ENCODE peak calls at places on chromosomes 13 and 19, in six cellular contexts. Z is ascending aorta; V is cardiac fibroblast; S is foreskin fibroblast; W is CD4-positive, alpha-beta memory T cell; G is fibroblast of the aortic adventitia. M is an unnamed sample.

GRCh38 chr13:25171517-25172302 is at the start of gene AMER2:
- DNase-seq in Z (no peak), V (peak; percentile 23), S (peak; percentile 47), W (no peak), G (peak; percentile 4), M (no peak)

GRCh38 chr13:49791753-49792549 is 531 bp downstream of the KPNA3 start:
- DNase-seq in Z (peak; percentile 71), V (peak; percentile 44), S (peak; percentile 68), W (peak; percentile 49), G (peak; percentile 45), M (no peak)

GRCh38 chr19:33402421-33403220 is 29.1 kb downstream of the CEBPG start:
- DNase-seq in Z (no peak), V (no peak), S (no peak), W (no peak), G (no peak), M (no peak)

GRCh38 chr19:10203686-10204085 is 8.9 kb upstream of the DNMT1 start:
- DNase-seq in Z (no peak), V (no peak), S (no peak), W (no peak), G (no peak), M (no peak)

GRCh38 chr19:16323532-16323931 is 1.1 kb upstream of the KLF2 start:
- DNase-seq in Z (no peak), V (no peak), S (no peak), W (no peak), G (no peak), M (no peak)

GRCh38 chr19:17321655-17322489 is 12.5 kb downstream of the DDA1 start:
- DNase-seq in Z (no peak), V (no peak), S (no peak), W (no peak), G (no peak), M (no peak)

GRCh38 chr13:112137144-112137543 is 70.2 kb downstream of the SOX1 start:
- DNase-seq in Z (no peak), V (no peak), S (no peak), W (no peak), G (no peak), M (no peak)

GRCh38 chr13:23715762-23716235 is 145.6 kb downstream of the TNFRSF19 start:
- DNase-seq in Z (no peak), V (no peak), S (peak; percentile 15), W (no peak), G (no peak), M (no peak)

GRCh38 chr19:1213391-1214286 is 8.1 kb downstream of the STK11 start:
- DNase-seq in Z (peak; percentile 88), V (peak; percentile 81), S (peak; percentile 89), W (peak; percentile 71), G (no peak), M (peak; percentile 65)

GRCh38 chr19:7559102-7559501 is 23.6 kb downstream of the PNPLA6 start:
- DNase-seq in Z (no peak), V (no peak), S (peak; percentile 5), W (no peak), G (no peak), M (no peak)

GRCh38 chr13:21569686-21570085 is 34.3 kb downstream of the MICU2 start:
- DNase-seq in Z (no peak), V (no peak), S (no peak), W (no peak), G (no peak), M (no peak)

GRCh38 chr13:74052402-74052928 is 81.7 kb downstream of the KLF12 start:
- DNase-seq in Z (peak; percentile 85), V (no peak), S (no peak), W (no peak), G (no peak), M (no peak)

GRCh38 chr13:87234981-87235380 is 436.2 kb upstream of the SLITRK5 start:
- DNase-seq in Z (no peak), V (peak; percentile 40), S (no peak), W (no peak), G (no peak), M (peak; percentile 83)

GRCh38 chr19:36246006-36246391 is 31.1 kb downstream of the ZNF146 start:
- DNase-seq in Z (no peak), V (peak; percentile 8), S (peak; percentile 36), W (no peak), G (no peak), M (no peak)

GRCh38 chr13:113157206-113157928 is 1.1 kb upstream of the PROZ start:
- DNase-seq in Z (peak; percentile 49), V (no peak), S (no peak), W (no peak), G (peak; percentile 2), M (no peak)

GRCh38 chr13:94305463-94305862 is 174.0 kb downstream of the DCT start:
- DNase-seq in Z (no peak), V (peak; percentile 81), S (peak; percentile 86), W (no peak), G (peak; percentile 70), M (peak; percentile 74)

GRCh38 chr19:33622505-33622808 is 704 bp downstream of the CHST8 start:
- DNase-seq in Z (no peak), V (no peak), S (peak; percentile 19), W (no peak), G (no peak), M (no peak)

GRCh38 chr19:45100797-45101196 is 7.8 kb downstream of the PPP1R37 start:
- DNase-seq in Z (no peak), V (no peak), S (peak; percentile 73), W (no peak), G (no peak), M (no peak)

GRCh38 chr19:45098521-45099464 is 5.8 kb downstream of the PPP1R37 start:
- DNase-seq in Z (no peak), V (peak; percentile 71), S (peak; percentile 45), W (no peak), G (peak; percentile 75), M (no peak)

GRCh38 chr19:45099465-45100201 is 6.7 kb downstream of the PPP1R37 start:
- DNase-seq in Z (no peak), V (no peak), S (no peak), W (no peak), G (no peak), M (no peak)

GRCh38 chr19:45101796-45102195 is 8.8 kb downstream of the PPP1R37 start:
- DNase-seq in Z (no peak), V (no peak), S (no peak), W (no peak), G (no peak), M (no peak)

GRCh38 chr19:45100202-45100600 is 7.2 kb downstream of the PPP1R37 start:
- DNase-seq in Z (no peak), V (no peak), S (no peak), W (no peak), G (no peak), M (no peak)
- H3K4me3 ChIP-seq in Z (no peak overlapping the region), V (no peak overlapping the region), S (no peak overlapping the region), W (no peak overlapping the region), G (no peak overlapping the region), M (no peak overlapping the region)

DNA sequence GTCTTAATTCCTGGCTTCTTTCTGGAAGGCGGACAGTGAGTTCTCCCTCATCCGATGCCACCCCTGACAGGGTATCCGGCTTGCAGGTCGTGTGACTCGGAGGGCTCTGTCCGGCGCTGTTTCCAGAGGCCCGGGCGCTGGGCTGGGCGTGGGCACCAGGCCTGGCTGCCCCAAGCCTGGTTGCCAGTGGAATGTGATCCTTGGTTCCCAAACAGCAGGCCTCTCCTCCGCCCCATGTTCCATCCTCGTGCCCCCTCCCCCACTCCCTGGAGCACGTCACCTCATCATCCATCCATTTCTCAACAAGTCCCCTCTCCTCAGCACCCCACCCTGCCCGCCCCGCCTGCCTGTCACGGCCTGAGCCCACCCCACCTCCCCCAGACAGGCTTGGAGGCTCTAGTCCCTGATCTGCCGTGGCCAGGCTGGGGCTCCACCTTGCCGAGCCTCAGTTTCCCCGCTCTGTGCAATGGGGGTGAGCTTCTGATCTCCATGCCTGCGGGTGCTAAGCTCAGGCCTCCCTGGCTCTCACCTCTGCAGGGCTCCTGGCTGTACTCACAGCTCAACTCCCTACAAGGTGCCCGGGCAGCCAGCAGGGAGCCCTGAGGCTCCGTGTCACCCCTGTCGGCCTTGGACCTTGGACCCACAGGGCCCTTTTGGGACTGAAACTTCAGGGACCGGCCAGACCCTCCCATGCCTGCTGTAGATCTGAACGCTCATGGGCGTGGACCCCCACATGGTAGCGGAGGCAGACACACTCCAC is 2.3 kb downstream of the TBXA2R start:
- DNase-seq in Z (peak; percentile 89), V (no peak), S (no peak), W (no peak), G (no peak), M (no peak)
- H3K4me3 ChIP-seq in Z (peak overlapping the region; percentile 74), V (no peak overlapping the region), S (no peak overlapping the region), W (no peak overlapping the region), G (no peak overlapping the region), M (no peak overlapping the region)

GRCh38 chr13:105342421-105342820 is 1193.0 kb downstream of the EFNB2 start:
- DNase-seq in Z (no peak), V (no peak), S (no peak), W (no peak), G (no peak), M (no peak)

GRCh38 chr13:105343134-105343806 is 1192.2 kb downstream of the EFNB2 start:
- DNase-seq in Z (no peak), V (peak; percentile 47), S (peak; percentile 16), W (no peak), G (peak; percentile 22), M (peak; percentile 73)

GRCh38 chr13:105340061-105340606 is 1195.3 kb downstream of the EFNB2 start:
- DNase-seq in Z (no peak), V (no peak), S (no peak), W (no peak), G (no peak), M (no peak)

GRCh38 chr13:105341758-105342157 is 1193.7 kb downstream of the EFNB2 start:
- DNase-seq in Z (no peak), V (no peak), S (no peak), W (no peak), G (no peak), M (no peak)

DNA sequence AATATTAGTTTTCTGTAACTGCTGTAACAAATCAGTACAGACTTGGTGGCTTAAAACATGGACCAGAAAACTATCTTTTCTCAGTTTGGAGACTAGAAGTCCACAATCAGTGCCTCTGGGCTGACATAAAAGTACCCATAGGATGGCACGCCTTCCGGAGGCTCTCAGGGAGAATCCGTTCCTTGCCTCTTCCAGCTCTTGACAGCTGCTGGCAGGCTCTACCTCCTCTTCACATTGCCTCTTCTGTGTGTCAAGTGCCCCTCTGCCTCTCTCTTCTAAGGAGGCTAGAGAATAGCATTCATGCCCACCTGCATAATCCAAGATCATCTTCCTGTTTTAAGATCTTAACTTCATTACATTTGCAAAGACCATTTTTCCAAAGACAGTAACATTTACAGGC is 1194.2 kb downstream of the EFNB2 start:
- DNase-seq in Z (no peak), V (no peak), S (no peak), W (no peak), G (no peak), M (no peak)
- H3K4me3 ChIP-seq in Z (no peak overlapping the region), V (no peak overlapping the region), S (no peak overlapping the region), W (no peak overlapping the region), G (no peak overlapping the region), M (no peak overlapping the region)

DNA sequence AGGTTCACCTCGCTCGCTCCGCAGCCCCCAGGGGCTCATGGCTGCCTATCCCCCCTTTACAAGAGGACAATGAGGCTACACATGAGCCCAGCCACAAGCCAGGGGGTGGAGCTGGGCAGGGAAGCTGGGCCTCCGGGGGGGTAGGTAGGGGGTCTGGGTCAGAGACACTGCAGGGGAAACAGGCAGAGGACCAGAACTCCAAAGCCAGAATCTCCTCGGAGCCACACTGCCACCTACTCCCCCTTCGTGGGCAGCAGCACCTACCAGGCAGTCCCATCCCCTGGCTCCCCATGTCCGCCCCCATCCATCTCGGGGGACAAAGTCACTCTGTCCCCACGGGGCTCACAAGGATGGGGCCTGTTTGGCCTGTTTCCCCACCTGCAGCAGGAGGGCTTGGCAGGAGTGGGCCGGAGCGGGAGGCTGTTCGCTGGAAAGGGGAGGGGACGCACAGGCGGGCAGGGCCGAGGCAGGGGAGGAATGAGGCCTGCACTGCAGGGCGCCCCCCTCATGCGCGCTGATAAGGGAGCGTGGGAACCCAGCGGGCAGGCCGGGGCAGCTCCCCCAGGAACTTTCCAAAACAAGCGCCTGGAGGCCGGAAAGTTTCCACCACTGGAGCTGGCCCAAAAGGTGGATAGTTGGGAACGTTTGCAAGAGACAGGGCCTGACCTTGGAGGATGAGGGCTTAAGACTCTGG is 545 bp upstream of the ISYNA1 start:
- DNase-seq in Z (peak; percentile 86), V (peak; percentile 88), S (peak; percentile 41), W (no peak), G (peak; percentile 46), M (no peak)
- H3K4me3 ChIP-seq in Z (peak overlapping the region; percentile 64), V (peak overlapping the region; percentile 25), S (peak overlapping the region; percentile 13), W (no peak overlapping the region), G (peak overlapping the region; percentile 17), M (peak overlapping the region; percentile 57)

M was measured in skeletal muscle cell.